ENCODE peak calls at places on chromosomes 4 and X, in four cellular contexts. T, R, U and M are unnamed samples.

GRCh38 chr4:128558896-128559669 is 250.4 kb upstream of the JADE1 start:
- DNase-seq in U (no peak), R (no peak), T (no peak), M (no peak)

GRCh38 chrX:12978205-12979010 is 3.5 kb downstream of the TMSB4X start:
- DNase-seq in U (peak), R (peak), T (peak), M (no peak)

GRCh38 chr4:82984459-82984858 is 26.2 kb downstream of the LIN54 start:
- DNase-seq in T (no peak), R (peak), U (no peak), M (no peak)

GRCh38 chrX:46376246-46376885 is 168.9 kb downstream of the ZNF674 start:
- DNase-seq in R (peak), U (no peak), T (no peak), M (no peak)

GRCh38 chrX:154696328-154697045 is 43.1 kb upstream of the CTAG2 start:
- DNase-seq in R (no peak), T (no peak), U (no peak), M (no peak)

GRCh38 chr4:139559095-139559490 is 3.1 kb upstream of the SETD7 start:
- DNase-seq in U (no peak), T (no peak), R (no peak), M (peak)

GRCh38 chr4:183600189-183600685 is 58.7 kb downstream of the RWDD4 start:
- DNase-seq in T (no peak), U (no peak), R (peak), M (no peak)

GRCh38 chrX:137227164-137227563 is 193.4 kb upstream of the GPR101 start:
- DNase-seq in T (no peak), R (no peak), U (no peak), M (no peak)

GRCh38 chr4:156293657-156294297 is 340.1 kb upstream of the CTSO start:
- DNase-seq in T (no peak), R (no peak), U (no peak), M (no peak)

GRCh38 chr4:128954941-128955340 is 138.4 kb downstream of the SCLT1 start:
- DNase-seq in U (no peak), T (no peak), R (no peak), M (no peak)

GRCh38 chr4:102477657-102478056 is 23.5 kb upstream of the NFKB1 start:
- DNase-seq in U (no peak), T (no peak), R (no peak), M (no peak)

GRCh38 chr4:15656038-15656470 is 897 bp upstream of the FBXL5 start:
- DNase-seq in T (no peak), U (no peak), R (no peak), M (no peak)

GRCh38 chr4:7956306-7957112 is 16.8 kb upstream of the AFAP1 start:
- DNase-seq in T (no peak), R (no peak), U (no peak), M (no peak)

GRCh38 chrX:149829751-149830191 is 48.0 kb downstream of the MAGEA9 start:
- DNase-seq in T (no peak), R (no peak), U (peak), M (no peak)

GRCh38 chrX:134172588-134173259 is 64.3 kb upstream of the CCDC160 start:
- DNase-seq in U (no peak), T (peak), R (no peak), M (peak)

GRCh38 chrX:66728818-66729271 is 90.0 kb upstream of the EDA2R start:
- DNase-seq in U (peak), T (peak), R (peak), M (peak)

GRCh38 chr4:118774989-118775388 is 60.9 kb downstream of the SEC24D start:
- DNase-seq in T (no peak), U (no peak), R (no peak), M (no peak)

GRCh38 chr4:78669453-78669852 is 106.7 kb upstream of the BMP2K start:
- DNase-seq in T (no peak), U (no peak), R (peak), M (no peak)

GRCh38 chr4:84967292-84967651 is 782 bp upstream of the WDFY3 start:
- DNase-seq in R (no peak), U (no peak), T (no peak), M (no peak)

GRCh38 chr4:52659722-52660261 is 691 bp upstream of the USP46 start:
- DNase-seq in R (peak), U (no peak), T (peak), M (peak)

GRCh38 chr4:54746228-54746627 is 88.5 kb downstream of the KIT start:
- DNase-seq in U (no peak), T (no peak), R (no peak), M (no peak)

GRCh38 chrX:9873952-9874351 is 87.7 kb downstream of the SHROOM2 start:
- DNase-seq in U (peak), R (peak), T (no peak), M (peak)

GRCh38 chr4:69823481-69824186 is 36.3 kb downstream of the SULT1E1 start:
- DNase-seq in R (no peak), T (peak), U (no peak), M (peak)

GRCh38 chr4:74598611-74599325 is 153.8 kb downstream of the AREG start:
- DNase-seq in U (no peak), R (no peak), T (no peak), M (no peak)

GRCh38 chr4:6910340-6910959 is 824 bp downstream of the TBC1D14 start:
- DNase-seq in U (no peak), T (no peak), R (peak), M (no peak)

GRCh38 chr4:113212613-113213012 is 163.2 kb downstream of the ANK2 start:
- DNase-seq in U (no peak), T (no peak), R (no peak), M (no peak)

GRCh38 chr4:114535725-114536124 is 62.9 kb upstream of the UGT8 start:
- DNase-seq in U (no peak), R (no peak), T (no peak), M (no peak)

GRCh38 chr4:55609393-55609821 is 17.4 kb upstream of the PDCL2 start:
- DNase-seq in R (no peak), U (no peak), T (no peak), M (no peak)

GRCh38 chr4:118884716-118885115 is 3.9 kb upstream of the SYNPO2 start:
- DNase-seq in T (no peak), U (no peak), R (no peak), M (no peak)

GRCh38 chr4:94757192-94758140 is at the start of gene BMPR1B:
- DNase-seq in T (no peak), U (no peak), R (no peak), M (peak)

DNA sequence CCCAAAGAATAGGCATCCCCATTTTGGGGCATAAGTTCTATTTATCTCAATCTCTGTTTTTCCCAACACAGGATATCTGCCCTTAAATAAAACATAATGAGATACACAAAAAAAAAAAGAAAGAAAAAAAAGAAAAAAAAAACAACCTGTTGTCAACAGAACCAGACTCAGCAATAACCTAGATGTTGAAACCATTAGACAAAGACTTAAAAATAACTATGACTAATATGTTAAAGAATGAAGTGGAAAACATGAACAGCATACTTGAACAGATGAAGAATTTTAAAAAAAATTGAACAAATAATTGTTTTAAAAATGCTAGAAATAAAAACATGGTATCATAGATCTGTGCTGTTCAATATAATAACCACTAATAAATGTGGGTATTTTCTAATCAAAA is 93.4 kb upstream of the RXFP1 start:
- DNase-seq in R (no peak), U (no peak), T (no peak), M (no peak)
- H3K27ac ChIP-seq in R (no peak), U (no peak), T (no peak), M (no peak)

GRCh38 chrX:119189586-119189985 is 46.5 kb upstream of the PGRMC1 start:
- DNase-seq in R (no peak), T (no peak), U (no peak), M (peak)

GRCh38 chrX:119190251-119190651 is 45.8 kb upstream of the PGRMC1 start:
- DNase-seq in U (no peak), T (no peak), R (no peak), M (no peak)

GRCh38 chrX:119187298-119187697 is 48.8 kb upstream of the PGRMC1 start:
- DNase-seq in U (no peak), T (no peak), R (peak), M (no peak)

GRCh38 chrX:119190736-119191282 is 45.3 kb upstream of the PGRMC1 start:
- DNase-seq in R (no peak), U (no peak), T (no peak), M (no peak)

DNA sequence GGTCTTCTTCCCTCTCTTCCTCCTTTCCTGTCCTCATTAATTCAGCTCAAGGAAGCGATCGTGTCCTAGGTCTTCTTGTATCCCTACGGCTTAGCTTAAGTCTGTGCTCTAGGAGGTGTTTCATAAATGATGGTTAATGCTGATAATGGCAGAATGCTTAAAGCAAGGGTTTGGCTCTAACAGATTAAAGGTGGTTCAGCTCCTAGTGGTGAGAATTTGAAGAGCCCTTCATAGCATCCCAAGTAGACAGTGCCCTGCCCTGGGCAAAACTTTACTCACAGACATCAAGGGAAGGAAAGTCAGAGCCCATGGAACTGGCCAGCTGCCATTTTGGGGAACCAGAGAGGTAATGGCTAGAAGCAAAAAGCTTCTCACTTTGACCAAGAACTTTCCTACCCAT is 47.0 kb upstream of the PGRMC1 start:
- DNase-seq in T (no peak), U (no peak), R (no peak), M (no peak)
- H3K4me3 ChIP-seq in T (no peak), U (no peak), R (no peak), M (no peak)

GRCh38 chr4:45100936-45101818 is 374.8 kb upstream of the GNPDA2 start:
- DNase-seq in U (no peak), R (no peak), T (no peak), M (no peak)
- H3K27ac ChIP-seq in U (no peak), R (no peak), T (no peak), M (no peak)

GRCh38 chr4:155208258-155209054 is at the start of gene NPY2R:
- DNase-seq in T (peak), R (no peak), U (no peak), M (peak)

GRCh38 chr4:155207534-155208257 is 740 bp upstream of the NPY2R start:
- DNase-seq in T (no peak), U (no peak), R (no peak), M (no peak)
- H3K4me3 ChIP-seq in T (no peak), U (no peak), R (no peak), M (no peak)